ENCODE peak calls at places on chromosomes 5 and 9, in eight cellular contexts. One of them, this sample, is unnamed.

GRCh38 chr9:105967798-105968197 is 273.5 kb downstream of the TMEM38B start:
- DNase-seq in heart left ventricle: no peak
- DNase-seq in colonic mucosa: no peak
- DNase-seq in IMR-90: no peak
- DNase-seq in PC-9: no peak
- DNase-seq in suprapubic skin: no peak
- DNase-seq in small intestine: no peak
- DNase-seq in stomach: no peak
- DNase-seq in this sample: no peak

GRCh38 chr5:150299571-150300327 is 3.0 kb downstream of the ARSI start:
- DNase-seq in PC-9: no peak
- DNase-seq in heart left ventricle: no peak
- DNase-seq in stomach: no peak
- DNase-seq in small intestine: no peak
- DNase-seq in suprapubic skin: no peak
- DNase-seq in IMR-90: no peak
- DNase-seq in colonic mucosa: no peak
- DNase-seq in this sample: no peak

GRCh38 chr9:13911473-13911872 is 402.5 kb downstream of the NFIB start:
- DNase-seq in small intestine: no peak
- DNase-seq in heart left ventricle: no peak
- DNase-seq in colonic mucosa: no peak
- DNase-seq in IMR-90: no peak
- DNase-seq in PC-9: no peak
- DNase-seq in stomach: no peak
- DNase-seq in suprapubic skin: no peak
- DNase-seq in this sample: no peak

GRCh38 chr9:37283730-37284235 is 138.7 kb upstream of the GRHPR start:
- DNase-seq in stomach: no peak
- DNase-seq in PC-9: no peak
- DNase-seq in heart left ventricle: no peak
- DNase-seq in small intestine: no peak
- DNase-seq in colonic mucosa: no peak
- DNase-seq in suprapubic skin: no peak
- DNase-seq in IMR-90: peak
- DNase-seq in this sample: no peak

GRCh38 chr5:55432549-55432948 is 102.2 kb downstream of the PLPP1 start:
- DNase-seq in stomach: no peak
- DNase-seq in PC-9: no peak
- DNase-seq in suprapubic skin: no peak
- DNase-seq in IMR-90: no peak
- DNase-seq in small intestine: no peak
- DNase-seq in heart left ventricle: no peak
- DNase-seq in colonic mucosa: no peak
- DNase-seq in this sample: no peak

GRCh38 chr5:1329111-1329579 is 15.8 kb downstream of the CLPTM1L start:
- DNase-seq in small intestine: no peak
- DNase-seq in PC-9: no peak
- DNase-seq in IMR-90: no peak
- DNase-seq in colonic mucosa: no peak
- DNase-seq in suprapubic skin: peak
- DNase-seq in heart left ventricle: peak
- DNase-seq in stomach: no peak
- DNase-seq in this sample: no peak

GRCh38 chr5:125967576-125967975 is 455.6 kb upstream of the GRAMD2B start:
- DNase-seq in PC-9: no peak
- DNase-seq in IMR-90: no peak
- DNase-seq in heart left ventricle: no peak
- DNase-seq in small intestine: no peak
- DNase-seq in stomach: no peak
- DNase-seq in colonic mucosa: no peak
- DNase-seq in suprapubic skin: no peak
- DNase-seq in this sample: no peak

GRCh38 chr5:65721775-65722574 is at the start of the genes NLN and SGTB:
- DNase-seq in colonic mucosa: peak
- DNase-seq in heart left ventricle: peak
- DNase-seq in suprapubic skin: peak
- DNase-seq in PC-9: peak
- DNase-seq in stomach: peak
- DNase-seq in small intestine: peak
- DNase-seq in IMR-90: peak
- DNase-seq in this sample: no peak

GRCh38 chr5:171365351-171365750 is 22.3 kb upstream of the NPM1 start:
- DNase-seq in colonic mucosa: no peak
- DNase-seq in IMR-90: peak
- DNase-seq in stomach: no peak
- DNase-seq in heart left ventricle: no peak
- DNase-seq in small intestine: no peak
- DNase-seq in suprapubic skin: no peak
- DNase-seq in PC-9: no peak
- DNase-seq in this sample: no peak

GRCh38 chr5:34009610-34010009 is 1.8 kb upstream of the AMACR start:
- DNase-seq in PC-9: no peak
- DNase-seq in small intestine: no peak
- DNase-seq in IMR-90: no peak
- DNase-seq in stomach: no peak
- DNase-seq in suprapubic skin: no peak
- DNase-seq in heart left ventricle: no peak
- DNase-seq in colonic mucosa: no peak
- DNase-seq in this sample: no peak

GRCh38 chr5:54593809-54594208 is 76.2 kb downstream of the SNX18 start:
- DNase-seq in suprapubic skin: no peak
- DNase-seq in heart left ventricle: no peak
- DNase-seq in small intestine: peak
- DNase-seq in stomach: no peak
- DNase-seq in PC-9: no peak
- DNase-seq in colonic mucosa: no peak
- DNase-seq in IMR-90: no peak
- DNase-seq in this sample: no peak

GRCh38 chr5:50711280-50711679 is 44.8 kb downstream of the PARP8 start:
- DNase-seq in heart left ventricle: no peak
- DNase-seq in suprapubic skin: no peak
- DNase-seq in stomach: peak
- DNase-seq in IMR-90: peak
- DNase-seq in PC-9: no peak
- DNase-seq in small intestine: peak
- DNase-seq in colonic mucosa: peak
- DNase-seq in this sample: no peak

GRCh38 chr9:99876190-99876589 is 30.3 kb upstream of the STX17 start:
- DNase-seq in stomach: no peak
- DNase-seq in small intestine: no peak
- DNase-seq in heart left ventricle: no peak
- DNase-seq in colonic mucosa: no peak
- DNase-seq in IMR-90: no peak
- DNase-seq in PC-9: no peak
- DNase-seq in suprapubic skin: no peak
- DNase-seq in this sample: no peak

GRCh38 chr5:10689391-10690081 is 71.5 kb downstream of the DAP start:
- DNase-seq in heart left ventricle: no peak
- DNase-seq in PC-9: peak
- DNase-seq in IMR-90: peak
- DNase-seq in colonic mucosa: no peak
- DNase-seq in small intestine: no peak
- DNase-seq in suprapubic skin: no peak
- DNase-seq in stomach: no peak
- DNase-seq in this sample: no peak

GRCh38 chr9:76658510-76659231 is 105.6 kb upstream of the PCA3 start:
- DNase-seq in small intestine: peak
- DNase-seq in stomach: no peak
- DNase-seq in colonic mucosa: no peak
- DNase-seq in IMR-90: peak
- DNase-seq in suprapubic skin: no peak
- DNase-seq in PC-9: no peak
- DNase-seq in heart left ventricle: no peak
- DNase-seq in this sample: no peak

GRCh38 chr5:154611341-154611767 is 133.3 kb upstream of the HAND1 start:
- DNase-seq in suprapubic skin: no peak
- DNase-seq in colonic mucosa: no peak
- DNase-seq in PC-9: no peak
- DNase-seq in small intestine: no peak
- DNase-seq in IMR-90: peak
- DNase-seq in stomach: no peak
- DNase-seq in heart left ventricle: no peak
- DNase-seq in this sample: no peak

GRCh38 chr5:35138232-35138631 is 90.5 kb upstream of the AGXT2 start:
- DNase-seq in heart left ventricle: no peak
- DNase-seq in PC-9: no peak
- DNase-seq in colonic mucosa: no peak
- DNase-seq in suprapubic skin: no peak
- DNase-seq in stomach: no peak
- DNase-seq in small intestine: no peak
- DNase-seq in IMR-90: peak
- DNase-seq in this sample: no peak

GRCh38 chr5:168991311-168991710 is 309.6 kb downstream of the SLIT3 start:
- DNase-seq in stomach: no peak
- DNase-seq in IMR-90: no peak
- DNase-seq in small intestine: no peak
- DNase-seq in heart left ventricle: no peak
- DNase-seq in suprapubic skin: no peak
- DNase-seq in PC-9: no peak
- DNase-seq in colonic mucosa: no peak
- DNase-seq in this sample: no peak

GRCh38 chr9:87119328-87119881 is 172.1 kb upstream of the GAS1 start:
- DNase-seq in suprapubic skin: no peak
- DNase-seq in colonic mucosa: no peak
- DNase-seq in small intestine: no peak
- DNase-seq in PC-9: no peak
- DNase-seq in stomach: peak
- DNase-seq in IMR-90: peak
- DNase-seq in heart left ventricle: no peak
- DNase-seq in this sample: no peak

GRCh38 chr9:87123830-87124229 is 176.5 kb upstream of the GAS1 start:
- DNase-seq in stomach: no peak
- DNase-seq in IMR-90: no peak
- DNase-seq in colonic mucosa: no peak
- DNase-seq in small intestine: no peak
- DNase-seq in suprapubic skin: no peak
- DNase-seq in heart left ventricle: no peak
- DNase-seq in PC-9: no peak
- DNase-seq in this sample: no peak

GRCh38 chr9:87120610-87121009 is 173.3 kb upstream of the GAS1 start:
- DNase-seq in small intestine: no peak
- DNase-seq in colonic mucosa: no peak
- DNase-seq in stomach: no peak
- DNase-seq in suprapubic skin: no peak
- DNase-seq in PC-9: no peak
- DNase-seq in IMR-90: no peak
- DNase-seq in heart left ventricle: no peak
- DNase-seq in this sample: no peak

GRCh38 chr9:87125819-87126218 is 178.5 kb upstream of the GAS1 start:
- DNase-seq in small intestine: no peak
- DNase-seq in heart left ventricle: no peak
- DNase-seq in PC-9: no peak
- DNase-seq in colonic mucosa: no peak
- DNase-seq in IMR-90: no peak
- DNase-seq in stomach: no peak
- DNase-seq in suprapubic skin: no peak
- DNase-seq in this sample: no peak

DNA sequence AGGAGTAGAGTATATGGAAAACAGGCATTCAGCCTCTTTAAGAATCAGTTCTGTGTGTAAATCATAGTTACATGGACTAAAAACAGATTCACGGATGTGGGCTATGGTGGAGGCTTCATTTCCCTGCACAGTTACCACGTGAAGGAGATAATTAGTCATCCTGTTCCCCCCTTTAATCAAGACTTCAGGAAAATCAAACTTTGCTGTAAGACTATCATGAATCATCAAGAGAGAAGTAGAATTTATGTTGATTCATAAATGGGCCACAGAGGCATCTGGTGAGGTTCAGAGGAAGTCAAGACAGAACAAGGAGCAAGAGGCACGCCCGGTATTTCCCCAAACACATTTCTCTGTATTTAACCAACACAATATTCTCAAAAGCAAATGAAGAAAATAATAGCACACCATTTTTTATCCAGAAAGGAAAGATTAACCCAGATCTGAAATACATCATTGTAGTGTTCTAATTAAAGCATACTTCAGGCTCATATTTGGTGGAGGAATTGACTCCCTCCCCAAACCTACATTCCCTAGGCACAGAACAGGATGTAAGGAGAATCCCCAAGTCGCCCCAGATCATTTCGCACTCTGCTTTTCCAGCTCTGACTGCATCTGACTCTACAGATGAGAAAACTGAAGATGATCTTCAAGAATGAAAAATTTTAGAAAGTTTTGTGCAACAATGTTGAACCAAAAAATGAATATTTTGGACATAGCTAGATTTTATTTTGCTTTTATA is 175.8 kb upstream of the GAS1 start:
- DNase-seq in PC-9: no peak
- DNase-seq in small intestine: no peak
- DNase-seq in colonic mucosa: no peak
- DNase-seq in stomach: no peak
- DNase-seq in IMR-90: peak
- DNase-seq in suprapubic skin: no peak
- DNase-seq in heart left ventricle: no peak
- DNase-seq in this sample: peak
- H3K27ac ChIP-seq in PC-9: peak
- H3K27ac ChIP-seq in small intestine: no peak
- H3K27ac ChIP-seq in colonic mucosa: no peak
- H3K27ac ChIP-seq in stomach: peak
- H3K27ac ChIP-seq in IMR-90: peak
- H3K27ac ChIP-seq in suprapubic skin: no peak
- H3K27ac ChIP-seq in heart left ventricle: no peak
- H3K27ac ChIP-seq in this sample: peak

GRCh38 chr9:79041266-79041665 is 530.5 kb upstream of the TLE4 start:
- DNase-seq in stomach: no peak
- DNase-seq in colonic mucosa: no peak
- DNase-seq in small intestine: no peak
- DNase-seq in heart left ventricle: no peak
- DNase-seq in suprapubic skin: no peak
- DNase-seq in IMR-90: no peak
- DNase-seq in PC-9: no peak
- DNase-seq in this sample: peak
- H3K27ac ChIP-seq in stomach: no peak
- H3K27ac ChIP-seq in colonic mucosa: no peak
- H3K27ac ChIP-seq in small intestine: no peak
- H3K27ac ChIP-seq in heart left ventricle: no peak
- H3K27ac ChIP-seq in suprapubic skin: no peak
- H3K27ac ChIP-seq in IMR-90: no peak
- H3K27ac ChIP-seq in PC-9: no peak
- H3K27ac ChIP-seq in this sample: no peak

GRCh38 chr9:8571648-8572047 is 772.1 kb upstream of the DMAC1 start:
- DNase-seq in small intestine: no peak
- DNase-seq in PC-9: no peak
- DNase-seq in stomach: no peak
- DNase-seq in suprapubic skin: no peak
- DNase-seq in heart left ventricle: no peak
- DNase-seq in colonic mucosa: no peak
- DNase-seq in IMR-90: no peak
- DNase-seq in this sample: no peak
- H3K27ac ChIP-seq in small intestine: no peak
- H3K27ac ChIP-seq in PC-9: no peak
- H3K27ac ChIP-seq in stomach: no peak
- H3K27ac ChIP-seq in suprapubic skin: no peak
- H3K27ac ChIP-seq in heart left ventricle: no peak
- H3K27ac ChIP-seq in colonic mucosa: no peak
- H3K27ac ChIP-seq in IMR-90: no peak
- H3K27ac ChIP-seq in this sample: no peak

DNA sequence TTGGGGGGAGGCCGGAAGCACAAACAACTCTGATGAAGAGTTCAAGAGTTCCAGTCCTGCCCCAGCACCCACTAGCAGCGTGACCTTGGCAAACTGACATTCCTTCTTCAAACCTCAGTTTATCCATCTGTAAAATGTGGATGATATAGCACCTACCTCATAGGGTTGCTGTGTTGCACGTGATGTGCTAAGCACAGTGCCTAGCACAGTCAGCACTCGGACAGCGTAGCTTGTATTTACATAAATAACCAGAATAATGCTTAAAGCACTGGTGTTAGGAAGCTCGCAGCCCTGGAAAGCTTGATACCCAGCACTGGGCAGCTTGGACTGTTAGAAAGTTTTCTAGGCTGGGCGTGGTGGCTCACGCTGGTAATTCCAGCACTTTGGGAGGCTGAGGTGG is 5.1 kb downstream of the PKN3 start:
- DNase-seq in small intestine: no peak
- DNase-seq in stomach: no peak
- DNase-seq in colonic mucosa: no peak
- DNase-seq in IMR-90: no peak
- DNase-seq in suprapubic skin: no peak
- DNase-seq in PC-9: no peak
- DNase-seq in heart left ventricle: no peak
- DNase-seq in this sample: no peak
- H3K27ac ChIP-seq in small intestine: no peak
- H3K27ac ChIP-seq in stomach: no peak
- H3K27ac ChIP-seq in colonic mucosa: no peak
- H3K27ac ChIP-seq in IMR-90: no peak
- H3K27ac ChIP-seq in suprapubic skin: no peak
- H3K27ac ChIP-seq in PC-9: no peak
- H3K27ac ChIP-seq in heart left ventricle: no peak
- H3K27ac ChIP-seq in this sample: no peak